ENCODE peak calls at places on chromosomes 11 and 22, in ten cellular contexts. T is HCT116, M is ovary, D is pancreas, H is neural crest cell, X is left lung, Y is cardiac muscle cell, C is left ventricle myocardium inferior, Z is osteoblast, R is psoas muscle. A is an unnamed sample.

GRCh38 chr11:43770173-43770572 is 89.6 kb downstream of the HSD17B12 start:
- DNase-seq in T (no peak), M (no peak), D (no peak), H (no peak), X (no peak), Y (no peak), C (no peak), Z (no peak), R (no peak), A (no peak)

GRCh38 chr11:71913716-71914115 is 14.7 kb downstream of the XNDC1N start:
- DNase-seq in T (no peak), M (no peak), D (no peak), H (no peak), X (no peak), Y (no peak), C (no peak), Z (no peak), R (no peak), A (no peak)

GRCh38 chr11:86574493-86575207 is 97.8 kb downstream of the ME3 start:
- DNase-seq in T (no peak), M (no peak), D (no peak), H (no peak), X (no peak), Y (peak; percentile 29), C (no peak), Z (no peak), R (no peak), A (no peak)

GRCh38 chr11:20164152-20164551 is 3.9 kb upstream of the DBX1 start:
- DNase-seq in T (no peak), M (no peak), D (no peak), H (no peak), X (no peak), Y (no peak), C (no peak), Z (peak; percentile 46), R (no peak), A (no peak)

GRCh38 chr11:116813170-116813569 is 9.9 kb downstream of the APOA4 start:
- DNase-seq in T (no peak), M (no peak), D (no peak), H (no peak), X (no peak), Y (no peak), C (no peak), Z (no peak), R (no peak), A (no peak)

GRCh38 chr11:107778839-107779517 is 67.1 kb upstream of the SLN start:
- DNase-seq in T (no peak), M (no peak), D (no peak), H (no peak), X (no peak), Y (no peak), C (no peak), Z (no peak), R (no peak), A (no peak)

GRCh38 chr11:68663482-68664010 is 20.8 kb upstream of the GAL start:
- DNase-seq in T (no peak), M (no peak), D (no peak), H (no peak), X (no peak), Y (no peak), C (no peak), Z (no peak), R (no peak), A (no peak)

GRCh38 chr11:30917859-30918478 is 331.8 kb upstream of the MPPED2 start:
- DNase-seq in T (peak; percentile 27), M (no peak), D (no peak), H (peak; percentile 46), X (no peak), Y (peak; percentile 69), C (no peak), Z (no peak), R (no peak), A (no peak)

GRCh38 chr11:789951-790350 is at the start of gene CEND1:
- DNase-seq in T (no peak), M (no peak), D (no peak), H (no peak), X (peak; percentile 78), Y (peak; percentile 54), C (no peak), Z (peak; percentile 96), R (peak; percentile 62), A (peak; percentile 86)

GRCh38 chr11:73185680-73186293 is 32.3 kb upstream of the P2RY2 start:
- DNase-seq in T (no peak), M (peak; percentile 35), D (no peak), H (no peak), X (peak; percentile 74), Y (peak; percentile 38), C (no peak), Z (peak; percentile 95), R (peak; percentile 81), A (no peak)

GRCh38 chr11:36008576-36008975 is 64.7 kb downstream of the LDLRAD3 start:
- DNase-seq in T (no peak), M (no peak), D (no peak), H (no peak), X (no peak), Y (peak; percentile 41), C (no peak), Z (peak; percentile 85), R (no peak), A (no peak)

GRCh38 chr22:50581031-50581949 is 1.4 kb downstream of the CHKB start:
- DNase-seq in T (no peak), M (no peak), D (no peak), H (no peak), X (no peak), Y (no peak), C (no peak), Z (peak; percentile 14), R (no peak), A (no peak)

GRCh38 chr11:12247543-12248287 is 129.7 kb upstream of the PARVA start:
- DNase-seq in T (no peak), M (no peak), D (no peak), H (no peak), X (no peak), Y (no peak), C (no peak), Z (no peak), R (no peak), A (no peak)

GRCh38 chr11:120646206-120646605 is 134.7 kb downstream of the GRIK4 start:
- DNase-seq in T (no peak), M (no peak), D (no peak), H (no peak), X (no peak), Y (no peak), C (no peak), Z (no peak), R (no peak), A (no peak)

GRCh38 chr11:98455500-98456186 is 565.1 kb upstream of the CNTN5 start:
- DNase-seq in T (no peak), M (no peak), D (no peak), H (no peak), X (no peak), Y (no peak), C (no peak), Z (no peak), R (no peak), A (no peak)
- TF ChIP-seq CTCF in T (no peak), M (no peak), D (no peak), H (peak; percentile 35), X (no peak), Y (no peak), C (no peak), Z (no peak), R (no peak), A (no peak)

DNA sequence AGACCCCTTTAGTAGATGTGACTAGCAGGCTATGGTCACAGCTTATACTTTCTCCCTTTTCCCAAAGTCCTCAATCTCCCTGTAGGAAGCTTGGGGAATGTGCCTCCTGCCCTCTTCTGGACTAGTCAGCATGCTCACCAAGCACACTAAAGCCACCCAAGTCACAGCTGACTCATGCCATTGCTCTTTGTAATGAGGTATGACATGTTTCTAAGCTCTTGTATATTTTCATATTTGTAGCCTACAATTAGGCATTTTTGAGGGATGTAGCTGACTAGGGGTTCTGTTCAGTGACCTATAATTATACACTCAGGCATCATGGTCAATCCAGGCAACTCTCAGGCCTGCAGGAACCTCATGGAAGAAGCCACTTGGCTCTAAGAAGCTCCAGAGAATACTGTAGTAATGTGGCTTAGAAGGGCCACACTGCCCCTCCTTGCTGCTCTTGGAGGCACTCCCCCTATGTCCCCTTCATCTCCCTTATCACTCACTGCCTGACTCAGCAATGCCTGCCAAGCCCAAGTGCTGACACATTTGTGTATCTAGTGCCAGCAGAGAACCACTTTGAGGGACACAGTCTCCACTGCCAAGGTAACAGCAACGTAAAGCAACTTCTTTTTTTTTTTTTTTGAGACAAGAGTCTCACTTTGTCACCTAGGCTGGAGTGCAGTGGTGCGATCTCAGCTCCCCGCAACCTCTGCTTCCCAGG is 86.2 kb downstream of the RPL27A start:
- DNase-seq in T (peak; percentile 72), M (no peak), D (peak; percentile 39), H (no peak), X (no peak), Y (peak; percentile 56), C (peak; percentile 62), Z (peak; percentile 90), R (no peak), A (no peak)
- TF ChIP-seq CTCF in T (peak; percentile 34), M (no peak), D (no peak), H (no peak), X (no peak), Y (peak; percentile 26), C (peak; percentile 30), Z (peak; percentile 53), R (peak; percentile 14), A (no peak)

GRCh38 chr11:28152743-28153142 is 44.6 kb downstream of the METTL15 start:
- DNase-seq in T (no peak), M (no peak), D (no peak), H (no peak), X (no peak), Y (no peak), C (no peak), Z (no peak), R (no peak), A (no peak)

DNA sequence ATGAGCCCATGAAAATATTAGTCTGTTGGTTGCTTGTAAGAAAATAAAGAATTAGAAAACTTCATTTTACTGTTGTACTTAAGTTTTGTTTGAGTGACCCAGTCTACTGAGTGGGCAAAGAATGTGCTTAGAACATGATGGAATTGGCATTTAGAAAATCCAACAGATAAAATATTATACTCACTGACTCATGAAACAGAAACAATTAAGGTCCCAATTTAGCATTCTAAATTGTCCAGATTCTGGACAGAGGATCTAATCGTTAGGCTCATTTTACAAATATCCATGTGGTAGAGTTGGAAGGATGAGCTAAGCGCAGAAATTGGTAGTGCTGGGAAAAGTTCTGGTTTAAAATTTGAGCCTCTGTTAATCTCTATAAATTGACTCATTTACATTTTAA is 45.4 kb downstream of the METTL15 start:
- DNase-seq in T (no peak), M (no peak), D (no peak), H (no peak), X (no peak), Y (no peak), C (no peak), Z (no peak), R (no peak), A (no peak)
- TF ChIP-seq CTCF in T (no peak), M (no peak), D (no peak), H (no peak), X (no peak), Y (no peak), C (no peak), Z (no peak), R (no peak), A (no peak)

DNA sequence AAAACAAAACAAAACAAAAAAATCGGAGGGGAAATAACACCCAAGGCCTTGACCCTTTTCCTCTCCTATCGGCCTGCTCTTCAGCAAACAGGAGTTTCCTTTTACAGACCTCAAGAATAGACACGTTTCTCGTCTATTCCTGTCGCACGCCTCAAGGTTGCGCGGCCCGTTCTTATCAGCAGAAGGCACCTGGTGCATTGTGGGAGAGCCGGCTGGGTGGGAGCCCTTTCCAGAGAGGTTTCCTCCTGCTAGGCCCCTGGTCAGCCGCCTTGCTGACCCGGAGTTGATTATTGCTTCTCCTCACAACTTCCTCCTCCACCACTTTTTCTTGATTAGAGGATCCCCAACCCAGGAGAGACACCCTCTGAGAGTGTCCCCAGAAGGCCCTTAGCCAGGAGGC is 497.3 kb downstream of the MIAT start:
- DNase-seq in T (no peak), M (peak; percentile 73), D (peak; percentile 13), H (no peak), X (no peak), Y (no peak), C (no peak), Z (no peak), R (no peak), A (no peak)
- TF ChIP-seq CTCF in T (no peak), M (no peak), D (no peak), H (no peak), X (no peak), Y (no peak), C (no peak), Z (no peak), R (no peak), A (no peak)